ENCODE peak calls at places on chromosomes 13 and 19, in four cellular contexts. H, B, V and T are unnamed samples.

GRCh38 chr13:70080030-70080429 is 27.6 kb upstream of the ATXN8OS start:
- DNase-seq in V (no peak), B (no peak), H (no peak), T (no peak)

GRCh38 chr19:48543121-48543710 is 8.8 kb upstream of the SULT2B1 start:
- DNase-seq in V (no peak), B (no peak), H (no peak), T (no peak)

GRCh38 chr19:1274081-1274851 is 1.1 kb upstream of the FAM174C start:
- DNase-seq in H (no peak), V (no peak), B (no peak), T (no peak)

GRCh38 chr13:112894423-112894672 is 74.7 kb upstream of the MCF2L start:
- DNase-seq in H (no peak), B (no peak), V (no peak), T (no peak)

GRCh38 chr19:46546194-46546896 is 50.7 kb upstream of the PNMA8B start:
- DNase-seq in B (no peak), V (no peak), H (no peak), T (no peak)

GRCh38 chr13:51518847-51519246 is 65.4 kb upstream of the WDFY2 start:
- DNase-seq in B (no peak), H (no peak), V (no peak), T (no peak)

GRCh38 chr19:10093295-10094186 is 7.4 kb downstream of the SHFL start:
- DNase-seq in B (no peak), H (no peak), V (no peak), T (no peak)

GRCh38 chr19:47230122-47230920 is 678 bp downstream of the BBC3 start:
- DNase-seq in B (peak), V (no peak), H (peak), T (no peak)

GRCh38 chr19:38569368-38569983 is 48.3 kb downstream of the MAP4K1 start:
- DNase-seq in H (no peak), B (no peak), V (no peak), T (no peak)

GRCh38 chr13:71320452-71320851 is 546.6 kb downstream of the DACH1 start:
- DNase-seq in V (no peak), B (no peak), H (no peak), T (no peak)

GRCh38 chr19:3471954-3472655 is 8.2 kb downstream of the SMIM24 start:
- DNase-seq in V (no peak), H (no peak), B (peak), T (no peak)

GRCh38 chr13:35909837-35910236 is 221.3 kb downstream of the DCLK1 start:
- DNase-seq in B (no peak), H (no peak), V (no peak), T (no peak)

GRCh38 chr13:50122465-50122864 is 107.2 kb downstream of the KCNRG start:
- DNase-seq in V (no peak), B (no peak), H (no peak), T (no peak)

GRCh38 chr13:48493851-48494250 is 39.0 kb downstream of the RCBTB2 start:
- DNase-seq in H (no peak), V (no peak), B (no peak), T (no peak)

GRCh38 chr19:48558018-48558684 is 6.2 kb downstream of the SULT2B1 start:
- DNase-seq in B (no peak), V (no peak), H (no peak), T (no peak)

GRCh38 chr13:84653915-84654534 is 771.8 kb upstream of the SLITRK1 start:
- DNase-seq in B (no peak), V (no peak), H (no peak), T (no peak)

GRCh38 chr13:52319876-52320275 is 86.1 kb downstream of the THSD1 start:
- DNase-seq in H (no peak), V (no peak), B (no peak), T (no peak)

GRCh38 chr13:110616103-110617101 is 1.1 kb downstream of the NAXD start:
- DNase-seq in B (no peak), H (no peak), V (no peak), T (no peak)

GRCh38 chr19:1266116-1266817 is 2.9 kb upstream of the CIRBP start:
- DNase-seq in V (no peak), B (no peak), H (no peak), T (no peak)

GRCh38 chr13:34290661-34291060 is 472.7 kb downstream of the RFC3 start:
- DNase-seq in B (no peak), V (no peak), H (no peak), T (no peak)

GRCh38 chr19:50817941-50818858 is 5.4 kb downstream of the KLK1 start:
- DNase-seq in H (no peak), B (no peak), V (no peak), T (no peak)

GRCh38 chr13:41053384-41053826 is 7.9 kb upstream of the WBP4 start:
- DNase-seq in B (no peak), V (no peak), H (no peak), T (no peak)

GRCh38 chr19:8307965-8308866 is at the start of gene CD320:
- DNase-seq in V (peak), B (peak), H (peak), T (no peak)

GRCh38 chr19:5534787-5535586 is 32.8 kb downstream of the TINCR start:
- DNase-seq in V (no peak), H (no peak), B (no peak), T (no peak)

GRCh38 chr13:48858523-48858922 is 117.2 kb upstream of the FNDC3A start:
- DNase-seq in B (no peak), H (no peak), V (no peak), T (no peak)

GRCh38 chr19:30450101-30450500 is 77.9 kb downstream of the ZNF536 start:
- DNase-seq in H (no peak), V (no peak), B (no peak), T (peak)

GRCh38 chr13:107192289-107192688 is 624.4 kb upstream of the ARGLU1 start:
- DNase-seq in V (no peak), B (no peak), H (no peak), T (no peak)

GRCh38 chr13:25489238-25489637 is 117.5 kb downstream of the ATP8A2 start:
- DNase-seq in H (no peak), B (no peak), V (no peak), T (no peak)

GRCh38 chr13:26168276-26168814 is 53.8 kb downstream of the RNF6 start:
- DNase-seq in B (no peak), V (no peak), H (no peak), T (no peak)

GRCh38 chr19:46821512-46822359 is 28.9 kb downstream of the AP2S1 start:
- DNase-seq in V (no peak), B (peak), H (peak), T (no peak)

GRCh38 chr19:31270897-31271568 is 78.2 kb downstream of the TSHZ3 start:
- DNase-seq in B (no peak), V (no peak), H (no peak), T (no peak)

GRCh38 chr13:33276581-33276980 is 9.0 kb downstream of the STARD13 start:
- DNase-seq in B (no peak), H (no peak), V (no peak), T (no peak)

GRCh38 chr13:29464105-29464679 is 131.3 kb downstream of the SLC7A1 start:
- DNase-seq in H (no peak), B (no peak), V (no peak), T (no peak)

GRCh38 chr13:20977394-20977793 is 74.8 kb upstream of the XPO4 start:
- DNase-seq in V (no peak), B (no peak), H (no peak), T (no peak)

GRCh38 chr13:20547479-20547908 is 19.5 kb upstream of the IFT88 start:
- DNase-seq in V (no peak), B (no peak), H (no peak), T (no peak)

GRCh38 chr19:17965370-17966114 is 1.4 kb upstream of the KCNN1 start:
- DNase-seq in H (no peak), B (no peak), V (no peak), T (no peak)